ENCODE peak calls at places on chromosomes 13 and 19, in six cellular contexts. X is K562, P is fibroblast of lung, S is IMR-90, B is endothelial cell of umbilical vein, N is GM12878. G is an unnamed sample.

GRCh38 chr13:97226788-97227627 is 4.9 kb downstream of the MBNL2 start:
- DNase-seq in X (peak; percentile 76), P (no peak), S (no peak), B (peak; percentile 78), N (no peak), G (no peak)

GRCh38 chr13:23140492-23140891 is 40.3 kb upstream of the SGCG start:
- DNase-seq in X (no peak), P (no peak), S (peak; percentile 24), B (no peak), N (no peak), G (no peak)

GRCh38 chr13:78979349-78979748 is 320.4 kb upstream of the OBI1 start:
- DNase-seq in X (no peak), P (no peak), S (no peak), B (no peak), N (no peak), G (no peak)

GRCh38 chr19:6038634-6039405 is 60.9 kb upstream of the RANBP3 start:
- DNase-seq in X (no peak), P (no peak), S (peak; percentile 66), B (no peak), N (peak; percentile 82), G (no peak)

GRCh38 chr13:79141082-79141481 is 265.0 kb downstream of the RBM26 start:
- DNase-seq in X (no peak), P (no peak), S (no peak), B (no peak), N (no peak), G (no peak)

GRCh38 chr13:59531571-59532091 is 632.1 kb downstream of the DIAPH3 start:
- DNase-seq in X (peak; percentile 79), P (peak; percentile 87), S (peak; percentile 89), B (peak; percentile 98), N (no peak), G (no peak)

GRCh38 chr13:108859202-108860012 is 230.0 kb downstream of the MYO16 start:
- DNase-seq in X (no peak), P (peak; percentile 69), S (peak; percentile 92), B (no peak), N (no peak), G (no peak)

GRCh38 chr19:17555929-17556813 is 722 bp downstream of the COLGALT1 start:
- DNase-seq in X (peak; percentile 78), P (peak; percentile 45), S (peak; percentile 44), B (peak; percentile 55), N (no peak), G (peak; percentile 71)

GRCh38 chr13:43760257-43760656 is 26.5 kb downstream of the ENOX1 start:
- DNase-seq in X (no peak), P (no peak), S (no peak), B (no peak), N (no peak), G (no peak)

GRCh38 chr19:39843919-39844793 is 2.0 kb downstream of the FBL start:
- DNase-seq in X (peak; percentile 65), P (peak; percentile 32), S (peak; percentile 58), B (peak; percentile 61), N (no peak), G (no peak)

GRCh38 chr13:50708461-50708860 is 135.0 kb downstream of the DLEU7 start:
- DNase-seq in X (no peak), P (no peak), S (no peak), B (peak; percentile 8), N (no peak), G (no peak)

GRCh38 chr19:11887618-11888531 is at the start of gene ZNF69:
- DNase-seq in X (peak; percentile 84), P (peak; percentile 75), S (peak; percentile 62), B (peak; percentile 33), N (no peak), G (peak; percentile 69)

GRCh38 chr19:30784850-30785459 is 412.8 kb downstream of the ZNF536 start:
- DNase-seq in X (peak; percentile 64), P (no peak), S (peak; percentile 26), B (no peak), N (no peak), G (peak; percentile 17)

DNA sequence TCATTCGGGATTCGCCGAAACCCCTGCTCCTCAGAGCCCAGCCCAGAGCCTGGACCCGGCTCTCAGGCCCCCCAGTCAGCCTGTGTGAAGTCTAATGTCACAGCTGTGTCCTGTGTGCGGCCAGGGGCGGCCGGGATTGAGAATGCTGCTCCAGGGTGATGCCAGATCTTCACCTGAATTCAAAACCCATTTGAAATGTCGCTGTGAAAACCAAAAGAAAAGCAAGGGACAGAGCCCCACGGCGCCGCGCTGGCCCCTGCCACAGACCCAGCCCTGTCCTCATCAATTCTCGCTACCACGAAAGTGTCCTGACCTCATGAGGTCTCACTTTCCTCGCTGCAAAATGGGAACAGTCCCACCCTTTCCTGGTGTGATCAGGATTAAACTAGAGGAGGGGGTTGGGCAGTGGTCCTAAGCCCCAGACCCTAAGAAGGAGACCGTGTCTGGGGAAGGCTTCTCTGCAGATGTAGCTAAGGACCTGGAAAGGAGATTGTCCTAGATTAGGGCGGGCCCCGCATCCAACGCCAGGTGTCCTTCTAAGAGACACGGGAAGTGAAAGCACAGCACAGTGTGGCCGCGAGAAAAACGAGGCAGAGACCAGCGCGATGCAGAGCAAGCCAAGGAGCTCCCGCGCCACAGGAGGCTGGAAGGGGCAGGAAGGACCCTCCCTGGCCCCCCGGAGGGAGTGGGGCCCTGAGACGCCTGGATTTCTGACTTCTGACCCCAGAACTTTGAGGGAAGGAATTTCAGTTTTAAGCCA is 34.0 kb upstream of the SPACA7 start:
- DNase-seq in X (no peak), P (no peak), S (no peak), B (no peak), N (no peak), G (no peak)
- H3K4me3 ChIP-seq in X (no peak overlapping the region), P (no peak overlapping the region), S (no peak overlapping the region), B (no peak overlapping the region), N (no peak overlapping the region), G (no peak overlapping the region)

GRCh38 chr19:3396881-3397265 is 30.5 kb downstream of the NFIC start:
- DNase-seq in X (no peak), P (no peak), S (no peak), B (no peak), N (no peak), G (no peak)
- H4K20me1 ChIP-seq in X (peaks cover 28% of the 10 kb centered on the region), P (no peaks in the 10 kb centered on the region), S (peaks cover 84% of the 10 kb centered on the region), B (no peaks in the 10 kb centered on the region), N (peaks cover 3% of the 10 kb centered on the region), G (peaks cover 42% of the 10 kb centered on the region)

DNA sequence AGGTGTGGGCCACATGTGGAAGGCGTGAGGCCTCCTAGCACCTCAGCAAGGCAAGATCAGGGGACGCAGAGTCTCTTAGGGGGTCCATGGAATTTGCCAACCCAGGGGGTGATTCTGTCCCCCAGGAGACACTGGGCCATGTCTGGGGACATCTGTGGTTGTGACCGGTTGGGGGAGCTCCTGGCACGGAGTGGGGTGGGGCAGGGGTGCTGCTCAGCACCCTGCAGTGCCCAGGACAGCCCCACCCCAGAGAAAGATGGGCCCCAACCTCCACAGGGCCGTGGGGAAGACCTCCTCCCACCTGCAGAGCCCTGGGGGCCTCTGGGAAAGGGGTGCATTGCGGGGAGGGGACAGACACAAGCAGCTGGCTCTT is 4.0 kb downstream of the MKNK2 start:
- DNase-seq in X (no peak), P (no peak), S (no peak), B (no peak), N (no peak), G (no peak)
- H3K4me3 ChIP-seq in X (no peak overlapping the region), P (no peak overlapping the region), S (no peak overlapping the region), B (no peak overlapping the region), N (peak overlapping the region; percentile 8), G (no peak overlapping the region)

GRCh38 chr13:113589251-113589960 is 4.9 kb downstream of the TFDP1 start:
- DNase-seq in X (no peak), P (no peak), S (no peak), B (no peak), N (no peak), G (no peak)

GRCh38 chr13:113585828-113586355 is 1.3 kb downstream of the TFDP1 start:
- DNase-seq in X (peak; percentile 24), P (no peak), S (no peak), B (no peak), N (no peak), G (no peak)

GRCh38 chr13:113586661-113587479 is 2.3 kb downstream of the TFDP1 start:
- DNase-seq in X (no peak), P (no peak), S (no peak), B (no peak), N (no peak), G (no peak)

GRCh38 chr13:113589961-113590339 is 5.4 kb downstream of the TFDP1 start:
- DNase-seq in X (no peak), P (no peak), S (no peak), B (no peak), N (no peak), G (no peak)

DNA sequence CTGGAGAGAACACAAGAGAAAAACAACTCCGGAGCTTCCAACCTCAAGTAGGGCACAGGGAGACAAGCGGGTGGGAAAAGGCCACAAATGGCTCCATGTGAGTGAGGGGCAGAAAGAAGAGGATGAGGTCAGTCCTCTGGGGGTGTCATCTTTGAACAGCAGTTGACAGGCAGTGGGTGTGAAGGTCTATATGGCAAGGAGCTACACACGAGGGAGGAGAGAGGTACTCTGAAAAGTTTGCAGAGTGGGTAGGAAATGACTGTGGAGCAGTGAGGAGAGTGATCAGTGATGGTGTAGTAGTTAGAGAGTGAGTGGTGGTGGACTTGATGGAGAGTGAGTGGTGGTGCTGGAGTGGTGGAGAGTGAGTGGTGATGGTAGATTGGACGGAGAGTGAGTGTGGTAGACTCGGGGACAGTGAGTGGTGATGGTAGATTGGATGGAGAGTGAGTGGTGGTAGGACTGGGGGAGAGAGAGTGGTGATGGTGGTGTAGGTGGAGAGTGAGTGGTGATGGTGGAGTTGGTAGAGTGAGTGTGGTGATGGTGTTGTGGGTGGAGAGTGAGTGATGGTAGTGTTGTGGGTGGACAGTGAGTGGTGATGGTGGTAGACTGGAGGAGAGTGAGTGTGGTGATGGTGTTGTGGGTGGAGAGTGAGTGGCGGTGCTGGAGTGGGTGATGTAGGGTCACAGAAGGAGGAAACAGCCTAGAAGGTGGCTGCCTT is 4.0 kb downstream of the TFDP1 start:
- DNase-seq in X (no peak), P (no peak), S (no peak), B (no peak), N (no peak), G (no peak)
- H4K20me1 ChIP-seq in X (peaks cover 3% of the 10 kb centered on the region), P (no peaks in the 10 kb centered on the region), S (peaks cover 70% of the 10 kb centered on the region), B (no peaks in the 10 kb centered on the region), N (peaks cover 4% of the 10 kb centered on the region), G (peaks cover 44% of the 10 kb centered on the region)

DNA sequence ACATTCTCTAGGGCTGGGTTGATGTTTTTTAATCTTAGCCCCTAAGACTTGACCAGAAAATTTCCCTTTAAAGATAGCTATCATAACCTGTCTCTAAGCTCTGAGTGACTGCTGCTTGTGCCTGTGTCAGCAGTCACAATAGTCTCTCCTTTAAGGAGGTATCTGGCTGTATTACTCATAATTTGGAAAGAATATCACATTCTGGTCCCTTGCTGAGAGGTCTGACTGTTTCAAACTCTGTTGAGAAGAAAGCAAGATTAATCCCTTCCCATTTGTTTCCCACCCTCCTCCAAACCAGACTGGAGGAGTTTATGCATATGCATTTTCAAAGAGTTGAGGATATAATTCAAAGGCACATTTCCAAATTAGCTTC is 2.3 kb downstream of the HTR2A start:
- DNase-seq in X (no peak), P (peak; percentile 38), S (no peak), B (no peak), N (no peak), G (no peak)
- H3K4me3 ChIP-seq in X (no peak overlapping the region), P (peak overlapping the region; percentile 68), S (peak overlapping the region; percentile 63), B (no peak overlapping the region), N (peak overlapping the region; percentile 70), G (peak overlapping the region; percentile 27)

GRCh38 chr13:110652755-110653154 is 37.4 kb downstream of the NAXD start:
- DNase-seq in X (no peak), P (no peak), S (no peak), B (no peak), N (no peak), G (no peak)
- H4K20me1 ChIP-seq in X (no peaks in the 10 kb centered on the region), P (no peaks in the 10 kb centered on the region), S (no peaks in the 10 kb centered on the region), B (no peaks in the 10 kb centered on the region), N (no peaks in the 10 kb centered on the region), G (no peaks in the 10 kb centered on the region)